ENCODE peak calls at places on chromosomes 16 and 17, in eight cellular contexts. D is hepatocyte, Z is HCT116, G is SK-N-SH, A is GM23338, M is PC-9, W is MM.1S, Y is PC-3. B is an unnamed sample.
A peak's percentile ranks its signal among the peaks of the same experiment; 100 is the strongest.

GRCh38 chr16:54286330-54287017 is at the start of gene IRX3:
- DNase-seq in G (peak; percentile 95), A (peak; percentile 94), D (peak; percentile 73), Y (peak; percentile 19), M (peak; percentile 88), Z (peak; percentile 66), W (no peak), B (no peak)

GRCh38 chr16:29862383-29862883 is 593 bp downstream of the CDIPT start:
- DNase-seq in G (peak; percentile 63), W (peak; percentile 11), M (no peak), Y (peak; percentile 5), D (peak; percentile 52), A (peak; percentile 45), Z (no peak), B (no peak)

GRCh38 chr16:52069866-52070265 is 477.1 kb downstream of the TOX3 start:
- DNase-seq in M (no peak), Z (no peak), D (peak; percentile 71), A (peak; percentile 80), G (peak; percentile 0), W (no peak), Y (peak; percentile 2), B (no peak)

GRCh38 chr17:77323413-77324171 is 182.8 kb downstream of the SEC14L1 start:
- DNase-seq in Z (no peak), M (no peak), A (no peak), Y (peak; percentile 25), G (peak; percentile 61), W (no peak), D (peak; percentile 68), B (peak; percentile 87)

GRCh38 chr17:795721-796120 is 13.6 kb downstream of the MRM3 start:
- DNase-seq in Z (no peak), A (no peak), D (no peak), M (no peak), Y (no peak), G (no peak), W (no peak), B (no peak)

GRCh38 chr17:4945176-4945943 is 3.0 kb downstream of the PFN1 start:
- DNase-seq in Z (peak; percentile 82), A (peak; percentile 53), G (no peak), W (peak; percentile 61), M (peak; percentile 90), D (peak; percentile 82), Y (peak; percentile 93), B (peak; percentile 46)

GRCh38 chr16:86946981-86947380 is 368.6 kb downstream of the FOXL1 start:
- DNase-seq in D (no peak), A (no peak), Z (no peak), W (no peak), G (no peak), M (no peak), Y (no peak), B (no peak)

GRCh38 chr17:78343099-78343432 is 16.8 kb downstream of the SOCS3 start:
- DNase-seq in D (peak; percentile 72), M (no peak), Y (peak; percentile 79), A (peak; percentile 72), G (peak; percentile 62), Z (peak; percentile 45), W (no peak), B (no peak)

GRCh38 chr16:85173077-85173980 is 61.1 kb upstream of the CIBAR2 start:
- DNase-seq in A (no peak), Z (peak; percentile 34), D (peak; percentile 78), G (peak; percentile 87), Y (peak; percentile 90), M (peak; percentile 93), W (no peak), B (no peak)
- TF ChIP-seq CTCF in A (peak; percentile 12), Z (no peak), D (peak; percentile 28), G (peak; percentile 41), Y (no peak), M (no peak), W (no peak), B (no peak)

GRCh38 chr17:71380535-71380934 is 740.3 kb upstream of the SOX9 start:
- DNase-seq in A (no peak), G (no peak), Y (no peak), Z (no peak), W (no peak), M (no peak), D (no peak), B (no peak)
- H3K9me2 ChIP-seq in A (no peaks in the 10 kb centered on the region), G (no peaks in the 10 kb centered on the region), Y (no peaks in the 10 kb centered on the region), Z (no peaks in the 10 kb centered on the region), W (no peaks in the 10 kb centered on the region), M (no peaks in the 10 kb centered on the region), D (no peaks in the 10 kb centered on the region), B (no peaks in the 10 kb centered on the region)

GRCh38 chr16:25052161-25052511 is 37.0 kb upstream of the ARHGAP17 start:
- DNase-seq in M (no peak), D (no peak), G (no peak), A (no peak), Z (no peak), W (no peak), Y (no peak), B (no peak)

GRCh38 chr16:25051446-25052160 is 36.4 kb upstream of the ARHGAP17 start:
- DNase-seq in Y (peak; percentile 13), A (no peak), W (no peak), D (no peak), G (no peak), M (peak; percentile 69), Z (no peak), B (no peak)

GRCh38 chr16:25048146-25048618 is 33.0 kb upstream of the ARHGAP17 start:
- DNase-seq in A (no peak), W (no peak), M (no peak), Y (no peak), Z (no peak), G (no peak), D (no peak), B (no peak)

GRCh38 chr16:25052530-25052929 is 37.4 kb upstream of the ARHGAP17 start:
- DNase-seq in W (no peak), Z (no peak), D (no peak), Y (no peak), A (no peak), G (no peak), M (no peak), B (no peak)
- H3K27ac ChIP-seq in W (no peak overlapping the region), Z (no peak overlapping the region), D (no peak overlapping the region), Y (no peak overlapping the region), A (no peak overlapping the region), G (no peak overlapping the region), M (no peak overlapping the region), B (no peak overlapping the region)

DNA sequence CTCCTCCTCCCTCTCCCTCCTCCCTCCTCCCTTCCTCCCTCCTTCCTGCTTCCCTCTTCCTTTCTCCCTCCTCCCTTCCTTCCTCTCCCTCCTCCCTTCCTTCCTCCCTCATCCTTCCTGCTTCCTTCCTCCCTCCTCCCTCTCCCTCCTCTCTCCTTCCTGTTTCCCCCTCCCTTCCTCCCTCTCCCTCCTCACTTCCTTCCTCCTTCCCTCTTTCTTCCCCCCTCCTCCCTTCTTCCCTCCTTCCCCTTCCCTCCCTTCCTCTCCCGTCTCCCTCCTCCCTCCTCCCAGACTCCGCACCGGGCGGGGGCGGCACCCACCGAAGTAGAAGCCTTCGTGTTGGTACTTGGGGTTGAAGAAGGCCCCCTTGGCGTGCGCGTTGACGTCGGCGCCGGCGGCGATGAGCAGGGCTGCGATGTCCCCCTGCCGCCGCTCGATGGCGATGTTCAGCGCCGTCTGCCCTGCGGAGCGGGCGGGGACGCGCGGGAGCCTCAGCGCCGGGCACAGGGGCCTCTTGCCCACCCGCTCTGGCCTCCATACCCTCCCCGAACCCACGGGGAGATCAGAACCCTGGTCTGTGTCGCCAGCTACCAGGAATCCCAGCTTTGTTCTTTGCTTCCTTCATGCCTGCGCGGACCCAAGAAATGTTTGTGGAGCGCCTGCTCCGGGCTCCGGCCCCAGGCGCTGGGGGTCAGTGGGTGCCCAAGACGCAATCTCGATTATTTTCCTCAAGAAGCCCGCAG is 22.2 kb downstream of the TRPV3 start:
- DNase-seq in Z (peak; percentile 76), Y (peak; percentile 77), A (peak; percentile 91), D (peak; percentile 87), W (no peak), M (no peak), G (peak; percentile 88), B (peak; percentile 25)
- TF ChIP-seq CTCF in Z (peak; percentile 46), Y (peak; percentile 74), A (peak; percentile 67), D (peak; percentile 84), W (no peak), M (no peak), G (peak; percentile 65), B (peak; percentile 56)

GRCh38 chr17:80946449-80946848 is 45.2 kb upstream of the CHMP6 start:
- DNase-seq in Y (no peak), G (no peak), W (no peak), A (no peak), Z (no peak), D (no peak), M (no peak), B (no peak)

GRCh38 chr17:80944326-80944725 is 47.3 kb upstream of the CHMP6 start:
- DNase-seq in Z (no peak), M (no peak), A (no peak), W (no peak), Y (no peak), G (no peak), D (no peak), B (no peak)

GRCh38 chr17:80947200-80947940 is 44.3 kb upstream of the CHMP6 start:
- DNase-seq in Z (no peak), D (no peak), M (no peak), Y (no peak), W (no peak), A (no peak), G (no peak), B (no peak)

GRCh38 chr17:80943346-80944145 is 48.1 kb upstream of the CHMP6 start:
- DNase-seq in Y (no peak), G (no peak), A (no peak), W (no peak), D (no peak), Z (no peak), M (no peak), B (no peak)

DNA sequence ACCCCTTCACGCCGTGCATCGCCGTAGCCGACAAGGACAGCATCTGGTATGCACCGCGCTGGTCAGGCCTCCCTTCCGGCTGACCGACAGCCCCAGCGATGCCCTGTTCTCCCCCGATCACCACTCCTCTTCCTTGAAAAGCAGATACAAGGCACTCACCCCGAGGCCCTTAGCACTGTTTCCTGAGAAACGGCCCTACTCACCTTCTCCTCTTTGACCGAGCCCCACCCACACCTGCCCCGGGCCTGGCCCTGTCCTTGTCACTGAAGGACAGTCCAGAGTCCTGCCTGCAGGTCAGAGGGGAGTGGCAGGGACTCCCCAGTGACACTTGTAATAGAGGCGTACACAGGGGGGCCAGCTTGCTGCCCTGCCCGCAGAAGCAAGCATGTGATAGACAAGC is 45.9 kb upstream of the CHMP6 start:
- DNase-seq in A (no peak), Z (no peak), D (no peak), M (no peak), Y (no peak), G (peak; percentile 36), W (no peak), B (no peak)
- H3K9me2 ChIP-seq in A (no peaks in the 10 kb centered on the region), Z (no peaks in the 10 kb centered on the region), D (no peaks in the 10 kb centered on the region), M (no peaks in the 10 kb centered on the region), Y (no peaks in the 10 kb centered on the region), G (no peaks in the 10 kb centered on the region), W (no peaks in the 10 kb centered on the region), B (no peaks in the 10 kb centered on the region)

DNA sequence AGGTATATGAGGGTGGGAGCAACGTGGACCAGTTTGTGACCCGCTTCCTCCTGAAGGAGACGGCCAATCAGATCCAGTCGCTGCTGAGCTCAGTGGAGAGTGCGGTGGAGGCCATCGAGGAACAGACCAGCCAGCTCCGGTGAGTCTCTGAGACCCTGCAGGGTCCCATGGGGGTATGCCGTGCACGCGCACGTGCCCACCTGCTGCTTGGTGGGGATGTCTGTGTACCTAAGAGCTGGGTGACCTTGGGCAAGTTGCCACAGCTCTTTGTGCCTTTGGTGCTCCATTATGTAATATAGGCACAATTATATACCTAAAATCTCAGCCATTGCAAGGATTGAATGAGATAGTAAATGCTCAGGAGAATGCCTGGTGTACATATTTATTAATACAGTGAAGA is 22.4 kb downstream of the NECAB2 start:
- DNase-seq in A (no peak), D (no peak), Y (no peak), G (no peak), Z (no peak), W (no peak), M (no peak), B (no peak)
- H3K27ac ChIP-seq in A (no peak overlapping the region), D (no peak overlapping the region), Y (no peak overlapping the region), G (no peak overlapping the region), Z (no peak overlapping the region), W (no peak overlapping the region), M (no peak overlapping the region), B (no peak overlapping the region)

B was measured in OCI-LY7.